ENCODE peak calls at places on chromosomes 2 and 18, in four cellular contexts. F, O, R and G are unnamed samples.

GRCh38 chr2:44559108-44559507 is 197.4 kb downstream of the CAMKMT start:
- DNase-seq in F (no peak), O (no peak), R (no peak), G (no peak)

GRCh38 chr2:22525676-22526075 is 859.3 kb upstream of the KLHL29 start:
- DNase-seq in F (no peak), O (no peak), R (no peak), G (no peak)

GRCh38 chr2:49146412-49146811 is 7.9 kb downstream of the FSHR start:
- DNase-seq in F (no peak), O (no peak), R (no peak), G (no peak)

GRCh38 chr18:61019902-61020301 is 313.3 kb upstream of the CDH20 start:
- DNase-seq in F (no peak), O (no peak), R (no peak), G (no peak)

GRCh38 chr2:96952016-96952750 is 34.2 kb downstream of the FAM178B start:
- DNase-seq in F (no peak), O (no peak), R (no peak), G (no peak)

GRCh38 chr2:232872826-232873225 is 2.8 kb downstream of the SNORC start:
- DNase-seq in F (no peak), O (no peak), R (no peak), G (no peak)

GRCh38 chr18:48799724-48800315 is 150.9 kb downstream of the SMAD7 start:
- DNase-seq in F (no peak), O (no peak), R (no peak), G (no peak)

GRCh38 chr2:170524828-170525565 is 190.1 kb upstream of the SP5 start:
- DNase-seq in F (no peak), O (no peak), R (peak), G (no peak)

GRCh38 chr2:112703684-112704083 is 17.1 kb upstream of the NT5DC4 start:
- DNase-seq in F (no peak), O (no peak), R (no peak), G (no peak)

GRCh38 chr2:236531205-236531604 is 38.4 kb upstream of the ACKR3 start:
- DNase-seq in F (no peak), O (no peak), R (no peak), G (no peak)

GRCh38 chr2:185472574-185472973 is 266.0 kb upstream of the FSIP2 start:
- DNase-seq in F (no peak), O (no peak), R (peak), G (no peak)

GRCh38 chr2:127187081-127187775 is 32.9 kb downstream of the CYP27C1 start:
- DNase-seq in F (no peak), O (no peak), R (no peak), G (no peak)

GRCh38 chr18:23211146-23211545 is 75.9 kb downstream of the CABLES1 start:
- DNase-seq in F (no peak), O (no peak), R (no peak), G (no peak)

GRCh38 chr2:127080941-127081769 is 25.8 kb downstream of the BIN1 start:
- DNase-seq in F (no peak), O (no peak), R (no peak), G (no peak)

GRCh38 chr2:149894226-149894625 is 306.7 kb upstream of the MMADHC start:
- DNase-seq in F (no peak), O (no peak), R (no peak), G (no peak)

GRCh38 chr2:1491751-1492150 is 78.5 kb downstream of the TPO start:
- DNase-seq in F (no peak), O (no peak), R (no peak), G (no peak)

GRCh38 chr2:149690825-149691224 is 103.2 kb upstream of the MMADHC start:
- DNase-seq in F (no peak), O (no peak), R (no peak), G (no peak)

GRCh38 chr2:98731709-98732349 is 897 bp upstream of the MGAT4A start:
- DNase-seq in F (no peak), O (no peak), R (no peak), G (no peak)

GRCh38 chr18:45423664-45424063 is 191.6 kb upstream of the SLC14A2 start:
- DNase-seq in F (no peak), O (no peak), R (peak), G (peak)

GRCh38 chr18:51229328-51229727 is 31.8 kb upstream of the MEX3C start:
- DNase-seq in F (no peak), O (no peak), R (no peak), G (no peak)

GRCh38 chr2:31765078-31765835 is 184.5 kb upstream of the SRD5A2 start:
- DNase-seq in F (no peak), O (no peak), R (no peak), G (no peak)

GRCh38 chr2:46954951-46955571 is 39.5 kb upstream of the MCFD2 start:
- DNase-seq in F (no peak), O (no peak), R (no peak), G (no peak)

GRCh38 chr2:183244300-183244849 is 120.1 kb downstream of the NUP35 start:
- DNase-seq in F (peak), O (no peak), R (peak), G (peak)

GRCh38 chr2:196808281-196808680 is 874 bp downstream of the C2orf66 start:
- DNase-seq in F (no peak), O (no peak), R (peak), G (no peak)

GRCh38 chr2:201999289-201999688 is 34.4 kb upstream of the FZD7 start:
- DNase-seq in F (no peak), O (no peak), R (no peak), G (no peak)

GRCh38 chr18:36095936-36096519 is 28.7 kb upstream of the RPRD1A start:
- DNase-seq in F (no peak), O (no peak), R (peak), G (no peak)

GRCh38 chr2:106020821-106021316 is 173.2 kb downstream of the UXS1 start:
- DNase-seq in F (peak), O (no peak), R (peak), G (no peak)

GRCh38 chr2:42558827-42559226 is 9.6 kb upstream of the MTA3 start:
- DNase-seq in F (no peak), O (no peak), R (no peak), G (no peak)

GRCh38 chr2:173185437-173185836 is 109.8 kb downstream of the MAP3K20 start:
- DNase-seq in F (no peak), O (no peak), R (no peak), G (no peak)

GRCh38 chr2:104321800-104322164 is 532.1 kb upstream of the POU3F3 start:
- DNase-seq in F (peak), O (no peak), R (no peak), G (no peak)

GRCh38 chr2:111905990-111906735 is 7.8 kb downstream of the MERTK start:
- DNase-seq in F (no peak), O (no peak), R (peak), G (no peak)

GRCh38 chr18:26511339-26512071 is 36.8 kb downstream of the KCTD1 start:
- DNase-seq in F (no peak), O (no peak), R (peak), G (peak)

GRCh38 chr2:112201706-112202430 is 53.0 kb downstream of the ZC3H8 start:
- DNase-seq in F (no peak), O (no peak), R (no peak), G (no peak)

GRCh38 chr18:8623549-8624106 is 14.4 kb downstream of the RAB12 start:
- DNase-seq in F (no peak), O (no peak), R (peak), G (peak)

GRCh38 chr2:105977807-105978206 is 216.3 kb downstream of the UXS1 start:
- DNase-seq in F (no peak), O (no peak), R (no peak), G (no peak)